ENCODE peak calls at places on chromosome 11, in six cellular contexts. P, L, S, F, U and Z are unnamed samples.

GRCh38 chr11:73353422-73353821 is 22.8 kb upstream of the RELT start:
- DNase-seq in P (no peak), L (no peak), S (no peak), F (no peak), U (no peak), Z (no peak)

GRCh38 chr11:518463-519202 is 11.6 kb upstream of the RNH1 start:
- DNase-seq in P (peak; percentile 81), L (peak; percentile 88), S (peak; percentile 94), F (peak; percentile 96), U (peak; percentile 80), Z (peak; percentile 95)

GRCh38 chr11:30165652-30166051 is 65.2 kb upstream of the FSHB start:
- DNase-seq in P (no peak), L (no peak), S (no peak), F (no peak), U (no peak), Z (no peak)

GRCh38 chr11:118076754-118077281 is at the start of gene TMPRSS4:
- DNase-seq in P (peak; percentile 48), L (no peak), S (peak; percentile 86), F (no peak), U (no peak), Z (no peak)

GRCh38 chr11:114775849-114776621 is 97.7 kb downstream of the NXPE2 start:
- DNase-seq in P (no peak), L (no peak), S (no peak), F (peak; percentile 38), U (no peak), Z (no peak)

GRCh38 chr11:2445107-2445947 is 519 bp downstream of the KCNQ1 start:
- DNase-seq in P (no peak), L (no peak), S (no peak), F (no peak), U (no peak), Z (no peak)

GRCh38 chr11:60390389-60390788 is 5.9 kb upstream of the MS4A14 start:
- DNase-seq in P (no peak), L (no peak), S (no peak), F (no peak), U (no peak), Z (no peak)

GRCh38 chr11:57482782-57483569 is 22.6 kb downstream of the RTN4RL2 start:
- DNase-seq in P (no peak), L (no peak), S (peak; percentile 81), F (peak; percentile 73), U (peak; percentile 57), Z (no peak)

GRCh38 chr11:63910605-63911195 is 6.3 kb downstream of the RCOR2 start:
- DNase-seq in P (no peak), L (no peak), S (no peak), F (no peak), U (no peak), Z (no peak)

GRCh38 chr11:123214396-123214795 is 19.3 kb upstream of the CLMP start:
- DNase-seq in P (no peak), L (no peak), S (no peak), F (no peak), U (no peak), Z (no peak)

GRCh38 chr11:65417702-65418430 is 4.7 kb upstream of the NEAT1 start:
- DNase-seq in P (no peak), L (no peak), S (peak; percentile 74), F (peak; percentile 76), U (peak; percentile 56), Z (no peak)

GRCh38 chr11:65417221-65417701 is 5.3 kb upstream of the NEAT1 start:
- DNase-seq in P (no peak), L (no peak), S (no peak), F (peak; percentile 71), U (peak; percentile 63), Z (no peak)

GRCh38 chr11:65419460-65419772 is 3.2 kb upstream of the NEAT1 start:
- DNase-seq in P (no peak), L (no peak), S (no peak), F (peak; percentile 61), U (no peak), Z (no peak)

GRCh38 chr11:65418681-65419459 is 3.7 kb upstream of the NEAT1 start:
- DNase-seq in P (peak; percentile 92), L (peak; percentile 91), S (peak; percentile 97), F (peak; percentile 95), U (peak; percentile 98), Z (peak; percentile 89)

GRCh38 chr11:65418431-65418680 is 4.2 kb upstream of the NEAT1 start:
- DNase-seq in P (no peak), L (no peak), S (no peak), F (no peak), U (no peak), Z (no peak)
- H3K4me3 ChIP-seq in P (no peak overlapping the region), L (peak overlapping the region; percentile 94), S (no peak overlapping the region), F (peak overlapping the region; percentile 86), U (peak overlapping the region; percentile 73), Z (peak overlapping the region; percentile 2)

GRCh38 chr11:43119275-43119970 is 192.4 kb upstream of the API5 start:
- DNase-seq in P (no peak), L (no peak), S (no peak), F (no peak), U (no peak), Z (no peak)
- TF ChIP-seq CTCF in P (no peak), L (no peak), S (no peak), F (no peak), U (peak; percentile 30), Z (no peak)

DNA sequence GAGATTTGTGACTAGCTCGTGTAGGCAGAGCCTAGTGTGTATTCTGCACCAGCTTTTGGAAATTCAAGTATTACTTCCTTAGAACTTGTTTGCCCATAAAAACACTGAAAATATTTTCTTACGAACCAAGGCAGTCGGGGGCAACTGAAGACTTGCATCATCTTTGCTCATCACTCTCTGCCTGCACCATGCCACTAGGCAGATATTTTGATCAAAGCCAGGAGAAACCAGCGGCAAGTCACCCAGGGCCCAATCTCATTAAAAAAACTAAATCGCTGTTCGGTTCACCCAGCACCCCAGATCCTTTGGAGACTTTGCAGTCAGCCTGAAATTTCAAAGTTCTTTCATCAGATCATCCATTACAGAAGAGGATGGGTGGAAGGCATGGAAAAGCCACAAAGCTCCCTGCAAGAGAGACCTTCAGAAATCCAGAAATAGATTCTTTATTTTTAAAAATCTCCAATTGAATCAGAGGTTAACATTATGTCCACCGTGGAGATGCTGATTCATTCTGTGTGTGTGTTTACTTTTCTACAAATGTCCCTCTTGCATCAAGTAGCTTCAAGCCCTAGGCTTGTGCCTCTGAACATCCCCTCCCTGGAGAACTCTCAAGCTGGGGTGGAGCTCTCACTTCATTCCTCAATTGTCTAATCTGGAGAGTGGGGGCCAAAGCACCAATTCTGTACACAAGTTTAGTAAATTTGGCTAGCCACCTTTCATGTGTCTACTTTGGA is 78.4 kb downstream of the ETS1 start:
- DNase-seq in P (no peak), L (no peak), S (no peak), F (no peak), U (no peak), Z (no peak)
- H3K4me3 ChIP-seq in P (no peak overlapping the region), L (no peak overlapping the region), S (no peak overlapping the region), F (no peak overlapping the region), U (no peak overlapping the region), Z (no peak overlapping the region)

GRCh38 chr11:106152013-106152412 is 74.6 kb downstream of the AASDHPPT start:
- DNase-seq in P (no peak), L (no peak), S (no peak), F (no peak), U (no peak), Z (no peak)
- TF ChIP-seq CTCF in P (peak; percentile 18), L (no peak), S (peak; percentile 22), F (no peak), U (peak; percentile 28), Z (peak; percentile 27)